ENCODE peak calls at places on chromosomes 6 and 20, in six cellular contexts. T is H54, J is breast epithelium, P is testis, F is heart left ventricle, S is right lobe of liver. Y is an unnamed sample.

GRCh38 chr20:53162251-53162835 is 190.2 kb downstream of the TSHZ2 start:
- DNase-seq in T (peak), J (peak), P (peak), F (peak), S (no peak), Y (peak)

GRCh38 chr6:36442083-36442670 is 477 bp downstream of the PXT1 start:
- DNase-seq in T (no peak), J (no peak), P (no peak), F (no peak), S (no peak), Y (no peak)

GRCh38 chr6:27251672-27252251 is 4.3 kb downstream of the PRSS16 start:
- DNase-seq in T (peak), J (peak), P (peak), F (peak), S (no peak), Y (peak)

GRCh38 chr20:56724246-56724757 is 95.2 kb downstream of the TFAP2C start:
- DNase-seq in T (no peak), J (no peak), P (no peak), F (no peak), S (no peak), Y (no peak)

GRCh38 chr20:49045440-49046086 is 549 bp upstream of the CSE1L start:
- DNase-seq in T (no peak), J (no peak), P (no peak), F (peak), S (peak), Y (no peak)

GRCh38 chr6:167856474-167856873 is 29.8 kb downstream of the AFDN start:
- DNase-seq in T (no peak), J (no peak), P (no peak), F (no peak), S (no peak), Y (no peak)

GRCh38 chr20:44585042-44585968 is 2.9 kb downstream of the PKIG start:
- DNase-seq in T (no peak), J (no peak), P (no peak), F (no peak), S (no peak), Y (peak)

GRCh38 chr20:45892049-45892816 is 1.1 kb downstream of the CTSA start:
- DNase-seq in T (peak), J (no peak), P (peak), F (no peak), S (no peak), Y (peak)

GRCh38 chr6:41071501-41071922 is 644 bp downstream of the OARD1 start:
- DNase-seq in T (no peak), J (no peak), P (peak), F (no peak), S (no peak), Y (no peak)

GRCh38 chr6:134168580-134169223 is 116.3 kb upstream of the SLC2A12 start:
- DNase-seq in T (no peak), J (no peak), P (no peak), F (no peak), S (no peak), Y (no peak)

GRCh38 chr20:14922503-14923267 is 585.3 kb upstream of the FLRT3 start:
- DNase-seq in T (no peak), J (no peak), P (no peak), F (no peak), S (no peak), Y (no peak)

GRCh38 chr20:19253316-19253715 is 40.9 kb downstream of the SLC24A3 start:
- DNase-seq in T (no peak), J (no peak), P (no peak), F (no peak), S (no peak), Y (no peak)

GRCh38 chr6:82507112-82507511 is 143.5 kb downstream of the TPBG start:
- DNase-seq in T (no peak), J (no peak), P (no peak), F (no peak), S (no peak), Y (no peak)

GRCh38 chr6:91299544-91300491 is 712.9 kb upstream of the MAP3K7 start:
- DNase-seq in T (no peak), J (no peak), P (peak), F (peak), S (no peak), Y (no peak)

GRCh38 chr6:79874531-79875132 is 72.7 kb downstream of the ELOVL4 start:
- DNase-seq in T (no peak), J (no peak), P (no peak), F (no peak), S (no peak), Y (no peak)

GRCh38 chr6:106199998-106200397 is 113.9 kb downstream of the PRDM1 start:
- DNase-seq in T (no peak), J (no peak), P (no peak), F (no peak), S (no peak), Y (no peak)

GRCh38 chr6:142940487-142940886 is 4.5 kb downstream of the HIVEP2 start:
- DNase-seq in T (no peak), J (no peak), P (no peak), F (no peak), S (no peak), Y (no peak)

GRCh38 chr6:5580736-5581568 is 319.6 kb downstream of the FARS2 start:
- DNase-seq in T (no peak), J (no peak), P (no peak), F (no peak), S (no peak), Y (no peak)

GRCh38 chr6:56399250-56399671 is 151.9 kb upstream of the COL21A1 start:
- DNase-seq in T (no peak), J (no peak), P (no peak), F (no peak), S (peak), Y (no peak)

DNA sequence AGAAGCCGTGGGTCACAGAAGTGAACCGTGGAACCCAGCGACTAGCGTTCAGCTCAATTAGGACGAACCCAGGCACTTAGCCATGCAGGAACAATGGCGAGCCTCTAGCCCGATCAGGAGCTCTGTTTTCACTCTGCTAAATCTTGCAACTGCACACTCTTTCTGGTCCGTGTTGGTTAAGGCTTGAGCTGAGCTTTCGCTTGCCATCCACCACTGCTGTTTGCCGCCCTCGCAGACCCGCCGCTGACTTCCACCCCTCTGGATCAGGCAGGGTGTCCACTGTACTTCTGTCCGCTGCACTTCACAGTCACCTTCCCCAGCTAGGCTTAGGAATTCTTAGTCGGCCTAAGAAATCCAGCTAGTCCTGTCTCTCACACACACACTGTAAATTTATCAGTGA is 25.7 kb upstream of the SLC32A1 start:
- DNase-seq in T (no peak), J (no peak), P (no peak), F (no peak), S (no peak), Y (no peak)
- TF ChIP-seq POLR2A in T (no peak), J (no peak), P (no peak), F (no peak), S (no peak), Y (no peak)

GRCh38 chr6:29941916-29942274 is 437 bp upstream of the HLA-A start:
- DNase-seq in T (no peak), J (no peak), P (no peak), F (no peak), S (no peak), Y (no peak)

GRCh38 chr6:29941476-29941875 is 856 bp upstream of the HLA-A start:
- DNase-seq in T (no peak), J (no peak), P (peak), F (no peak), S (no peak), Y (no peak)

GRCh38 chr6:29941006-29941405 is 1.3 kb upstream of the HLA-A start:
- DNase-seq in T (no peak), J (no peak), P (no peak), F (no peak), S (no peak), Y (no peak)

GRCh38 chr6:29943053-29943966 is 978 bp downstream of the HLA-A start:
- DNase-seq in T (no peak), J (no peak), P (no peak), F (peak), S (no peak), Y (peak)

GRCh38 chr6:29942275-29943052 is at the start of gene HLA-A:
- DNase-seq in T (peak), J (peak), P (peak), F (peak), S (peak), Y (peak)
- TF ChIP-seq POLR2A in T (peak), J (peak), P (peak), F (peak), S (peak), Y (peak)

GRCh38 chr6:112043032-112044007 is 10.6 kb upstream of the CCN6 start:
- DNase-seq in T (peak), J (peak), P (peak), F (peak), S (peak), Y (peak)
- TF ChIP-seq POLR2A in T (peak), J (no peak), P (no peak), F (no peak), S (peak), Y (no peak)

DNA sequence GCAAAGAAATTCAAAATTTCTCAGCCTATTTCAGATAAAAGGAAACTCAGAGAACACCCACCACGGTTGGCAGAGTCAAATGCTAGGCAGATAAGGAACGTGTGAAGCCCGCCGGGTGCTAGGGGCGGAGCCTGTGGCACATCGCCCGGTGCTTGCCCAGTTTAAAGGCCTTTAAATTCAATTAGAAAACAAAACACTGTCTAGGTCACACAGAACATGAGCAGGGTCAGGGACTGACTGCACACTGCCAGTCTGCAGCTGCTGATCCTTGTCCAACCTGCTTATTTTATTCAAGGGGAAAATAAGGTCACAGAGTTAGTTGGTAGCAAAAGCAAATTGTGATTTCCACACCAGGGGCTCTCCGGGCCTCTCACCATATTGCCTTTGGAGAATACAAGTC is 75.8 kb downstream of the PSMG4 start:
- DNase-seq in T (no peak), J (no peak), P (peak), F (no peak), S (peak), Y (peak)
- TF ChIP-seq POLR2A in T (no peak), J (no peak), P (no peak), F (no peak), S (no peak), Y (no peak)

GRCh38 chr6:105179244-105180065 is at the start of gene POPDC3:
- DNase-seq in T (no peak), J (no peak), P (peak), F (peak), S (no peak), Y (no peak)
- TF ChIP-seq POLR2A in T (no peak), J (no peak), P (no peak), F (no peak), S (no peak), Y (no peak)

GRCh38 chr6:135182120-135182992 is 1.2 kb downstream of the MYB start:
- DNase-seq in T (peak), J (no peak), P (no peak), F (no peak), S (peak), Y (peak)
- TF ChIP-seq POLR2A in T (no peak), J (no peak), P (no peak), F (no peak), S (no peak), Y (no peak)

DNA sequence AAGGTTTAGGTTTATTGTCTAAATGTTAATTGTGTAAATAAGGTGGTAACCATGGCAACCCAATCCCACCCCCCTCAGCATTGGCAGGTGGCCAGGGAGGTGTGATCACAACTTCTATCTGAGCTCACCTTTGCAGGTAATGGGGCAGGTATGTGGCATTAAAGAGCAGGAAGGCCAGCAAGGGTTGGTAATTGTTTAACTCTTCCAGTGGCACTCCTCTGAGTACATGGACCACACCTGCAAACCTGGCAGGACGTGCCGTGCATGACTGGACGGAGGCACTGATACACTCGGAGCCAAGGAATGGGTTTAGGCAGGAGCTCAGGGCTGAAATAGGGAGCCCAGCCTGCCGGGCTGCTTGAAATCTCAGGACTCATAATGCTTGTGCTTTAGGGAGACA is 107.0 kb upstream of the BMP2 start:
- DNase-seq in T (no peak), J (no peak), P (no peak), F (no peak), S (no peak), Y (no peak)
- TF ChIP-seq POLR2A in T (no peak), J (no peak), P (no peak), F (no peak), S (no peak), Y (no peak)

Y was measured in erythroblast.